ENCODE peak calls at places on chromosomes 13 and 19, in eight cellular contexts. V is A549, Z is IMR-90, Y is K562, O is body of pancreas, N is heart left ventricle, M is upper lobe of left lung, K is GM12878. B is an unnamed sample.

GRCh38 chr13:37608750-37609339 is 10.3 kb upstream of the POSTN start:
- ATAC-seq in V (no peak), Z (no peak), Y (no peak), O (no peak), N (no peak), M (no peak), K (no peak), B (no peak)

GRCh38 chr19:40724848-40725247 is 7.9 kb downstream of the ITPKC start:
- ATAC-seq in V (peak), Z (no peak), Y (no peak), O (no peak), N (no peak), M (no peak), K (no peak), B (no peak)

GRCh38 chr19:46413262-46414031 is at the start of gene CCDC8:
- ATAC-seq in V (no peak), Z (peak), Y (peak), O (peak), N (peak), M (peak), K (no peak), B (peak)

GRCh38 chr19:21910318-21910717 is 74.3 kb upstream of the ZNF43 start:
- ATAC-seq in V (no peak), Z (no peak), Y (no peak), O (no peak), N (no peak), M (no peak), K (no peak), B (no peak)

GRCh38 chr13:55439450-55439849 is 1701.3 kb upstream of the PRR20A start:
- ATAC-seq in V (no peak), Z (no peak), Y (no peak), O (no peak), N (no peak), M (no peak), K (no peak), B (no peak)

GRCh38 chr19:38466050-38466449 is 32.6 kb downstream of the RYR1 start:
- ATAC-seq in V (peak), Z (no peak), Y (no peak), O (no peak), N (no peak), M (no peak), K (no peak), B (no peak)

GRCh38 chr13:52127378-52127777 is 1.5 kb downstream of the NEK5 start:
- ATAC-seq in V (no peak), Z (peak), Y (peak), O (no peak), N (no peak), M (peak), K (peak), B (peak)

GRCh38 chr13:41561179-41561578 is 103.8 kb downstream of the RGCC start:
- ATAC-seq in V (no peak), Z (no peak), Y (no peak), O (no peak), N (peak), M (peak), K (no peak), B (no peak)

GRCh38 chr13:100182894-100183490 is 94.1 kb downstream of the PCCA start:
- ATAC-seq in V (no peak), Z (no peak), Y (no peak), O (no peak), N (no peak), M (no peak), K (no peak), B (no peak)

GRCh38 chr19:21432590-21432989 is 35.7 kb downstream of the ZNF493 start:
- ATAC-seq in V (no peak), Z (no peak), Y (no peak), O (peak), N (no peak), M (no peak), K (no peak), B (no peak)

GRCh38 chr13:76955236-76955635 is 6.9 kb downstream of the ACOD1 start:
- ATAC-seq in V (no peak), Z (no peak), Y (no peak), O (no peak), N (no peak), M (no peak), K (no peak), B (no peak)

GRCh38 chr19:19820774-19821315 is 705 bp downstream of the ZNF506 start:
- ATAC-seq in V (no peak), Z (no peak), Y (no peak), O (no peak), N (no peak), M (no peak), K (peak), B (no peak)

GRCh38 chr19:40542197-40542859 is 34.3 kb upstream of the SHKBP1 start:
- ATAC-seq in V (no peak), Z (peak), Y (no peak), O (peak), N (peak), M (peak), K (no peak), B (peak)

GRCh38 chr19:18743281-18743825 is 47.8 kb downstream of the COMP start:
- ATAC-seq in V (no peak), Z (peak), Y (peak), O (peak), N (peak), M (peak), K (no peak), B (peak)
- H3K27ac ChIP-seq in V (no peak), Z (no peak), Y (peak), O (peak), N (no peak), M (no peak), K (no peak), B (no peak)

GRCh38 chr19:1905071-1905862 is at the start of the genes ADAT3 and SCAMP4:
- ATAC-seq in V (peak), Z (peak), Y (peak), O (peak), N (peak), M (peak), K (peak), B (peak)
- TF ChIP-seq POLR2A in V (no peak), Z (peak), Y (peak), O (peak), N (peak), M (peak), K (peak), B (peak)

GRCh38 chr13:111050539-111050879 is 64.6 kb upstream of the ARHGEF7 start:
- ATAC-seq in V (no peak), Z (no peak), Y (no peak), O (no peak), N (no peak), M (no peak), K (no peak), B (no peak)
- TF ChIP-seq CTCF in V (no peak), Z (no peak), Y (no peak), O (no peak), N (no peak), M (peak), K (no peak), B (no peak)

DNA sequence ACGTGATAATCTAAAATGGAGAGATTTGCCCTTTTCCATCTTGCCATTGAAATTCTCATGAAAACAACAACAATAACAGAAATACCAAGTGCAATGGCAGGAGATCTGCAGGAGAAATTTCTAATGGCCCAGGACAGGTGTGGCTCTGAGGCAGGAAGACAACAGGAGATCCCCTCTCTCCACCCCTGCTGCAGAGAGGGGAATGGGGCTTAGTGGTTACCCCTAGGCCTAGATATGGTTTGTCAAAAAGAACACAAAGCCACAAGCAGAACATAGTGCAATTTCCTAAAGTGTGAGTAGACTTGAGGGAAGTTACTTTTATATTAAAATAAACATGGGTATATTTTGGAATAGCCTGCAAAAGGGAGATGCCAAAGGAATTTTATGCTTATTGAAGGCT is 369.5 kb downstream of the KCNRG start:
- ATAC-seq in V (no peak), Z (no peak), Y (no peak), O (no peak), N (no peak), M (no peak), K (no peak), B (no peak)
- H3K27ac ChIP-seq in V (no peak), Z (no peak), Y (no peak), O (no peak), N (no peak), M (no peak), K (no peak), B (no peak)

GRCh38 chr19:36139473-36140288 is at the start of gene CAPNS1:
- ATAC-seq in V (peak), Z (peak), Y (peak), O (peak), N (peak), M (peak), K (peak), B (peak)
- TF ChIP-seq POLR2A in V (peak), Z (peak), Y (peak), O (peak), N (peak), M (peak), K (peak), B (peak)

GRCh38 chr19:17341845-17342244 is 4.5 kb downstream of the GTPBP3 start:
- ATAC-seq in V (no peak), Z (no peak), Y (no peak), O (no peak), N (no peak), M (no peak), K (no peak), B (no peak)

GRCh38 chr19:17340871-17341357 is 3.6 kb downstream of the GTPBP3 start:
- ATAC-seq in V (no peak), Z (no peak), Y (no peak), O (no peak), N (no peak), M (no peak), K (no peak), B (no peak)

GRCh38 chr19:17339088-17339741 is 1.9 kb downstream of the GTPBP3 start:
- ATAC-seq in V (no peak), Z (no peak), Y (no peak), O (no peak), N (no peak), M (no peak), K (no peak), B (no peak)

GRCh38 chr19:17341386-17341785 is 4.0 kb downstream of the GTPBP3 start:
- ATAC-seq in V (no peak), Z (no peak), Y (no peak), O (no peak), N (no peak), M (no peak), K (no peak), B (no peak)

DNA sequence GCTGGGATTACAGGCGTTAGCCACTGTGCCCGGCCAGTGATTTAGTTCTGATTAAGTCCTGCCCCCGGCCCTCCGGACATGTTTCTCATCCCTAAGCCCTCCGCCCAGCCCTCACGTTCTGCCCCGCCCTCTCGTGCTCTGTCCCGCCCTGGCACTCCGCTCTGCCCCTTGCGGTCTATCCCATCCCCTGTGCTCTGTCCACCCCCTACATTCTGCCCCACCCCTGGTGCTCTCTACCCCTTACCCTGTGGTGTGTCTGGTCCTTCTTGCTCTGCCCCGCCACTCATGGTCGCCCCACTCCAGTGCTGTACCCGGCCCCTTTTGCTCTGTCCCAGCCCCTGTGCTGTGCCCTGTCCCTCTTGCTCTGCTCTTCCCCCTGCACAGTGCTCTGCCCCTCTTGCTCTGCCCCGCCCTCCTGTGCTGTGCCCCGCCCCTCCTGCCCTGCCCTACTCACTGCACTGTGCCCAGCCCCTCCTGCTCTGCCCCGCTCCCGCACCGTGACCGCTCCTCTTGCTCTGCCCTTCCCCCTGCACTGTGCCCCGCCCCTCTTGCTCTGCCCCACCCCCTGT is 3.0 kb downstream of the GTPBP3 start:
- ATAC-seq in V (no peak), Z (no peak), Y (no peak), O (no peak), N (no peak), M (no peak), K (no peak), B (no peak)
- TF ChIP-seq CTCF in V (no peak), Z (no peak), Y (no peak), O (no peak), N (no peak), M (no peak), K (no peak), B (no peak)

DNA sequence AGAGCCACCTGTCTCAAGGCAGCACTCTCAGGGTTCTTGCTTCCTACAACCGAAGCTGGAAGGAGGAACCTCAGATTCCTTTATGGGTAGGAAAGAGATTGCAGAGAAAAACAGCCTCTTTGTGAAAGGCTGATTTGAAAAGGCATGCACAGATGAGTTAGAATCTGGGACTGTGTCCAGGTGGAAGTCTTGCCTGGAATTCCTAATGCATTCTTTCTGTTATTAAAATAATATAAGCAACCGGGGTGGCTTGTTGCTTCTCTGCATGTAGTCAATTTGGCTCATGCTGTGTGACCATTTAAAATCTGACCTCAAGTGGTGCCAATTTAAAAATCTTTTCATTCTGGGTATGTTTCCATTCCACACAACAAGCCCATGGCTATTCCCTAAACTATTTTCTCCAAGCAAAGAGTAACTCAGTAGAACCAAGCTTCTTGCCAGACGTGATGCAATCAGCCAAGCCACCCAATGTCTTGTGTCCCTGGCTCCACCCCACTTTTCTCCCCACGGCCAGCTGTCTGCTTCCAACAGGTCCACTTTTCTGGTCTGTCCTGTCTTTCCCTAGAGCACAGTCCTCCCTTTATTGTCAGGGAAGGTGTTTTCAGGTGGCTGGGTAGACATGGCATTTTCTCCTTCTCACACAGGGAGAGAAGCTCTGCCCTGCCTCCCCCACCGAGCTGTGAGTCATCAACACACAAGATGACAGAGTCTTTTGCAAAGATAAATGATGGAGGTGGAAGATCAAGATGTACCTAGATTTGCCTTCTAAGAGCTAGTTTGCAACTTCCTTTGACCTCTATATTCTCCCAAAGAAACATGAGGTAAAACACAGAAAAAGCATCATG is 394.3 kb downstream of the FOXO1 start:
- ATAC-seq in V (peak), Z (no peak), Y (no peak), O (peak), N (peak), M (peak), K (no peak), B (peak)
- H3K27ac ChIP-seq in V (peak), Z (no peak), Y (no peak), O (peak), N (peak), M (peak), K (no peak), B (peak)